ENCODE peak calls at places on chromosomes 3 and 15, in nine cellular contexts. F is hepatic stellate cell; V is cardiac muscle cell; M is NCI-H345; Z is effector memory CD4-positive, alpha-beta T cell; W is AG10803; U is lung; A is iris pigment epithelial cell; I is left cardiac atrium. P is an unnamed sample.

GRCh38 chr3:77541203-77541922 is 501.5 kb downstream of the ROBO2 start:
- DNase-seq in M (no peak), Z (no peak), V (peak; percentile 38), I (no peak), W (no peak), U (no peak), F (no peak), A (no peak), P (no peak)

GRCh38 chr3:73746610-73747009 is 121.9 kb upstream of the PDZRN3 start:
- DNase-seq in V (no peak), I (no peak), F (no peak), A (no peak), Z (no peak), U (no peak), W (no peak), M (no peak), P (no peak)

GRCh38 chr15:68816795-68817303 is 3.8 kb downstream of the ANP32A start:
- DNase-seq in A (no peak), W (no peak), F (no peak), I (no peak), V (peak; percentile 41), U (no peak), M (no peak), Z (no peak), P (no peak)

GRCh38 chr3:129419476-129419875 is 9.0 kb downstream of the EFCAB12 start:
- DNase-seq in M (no peak), U (no peak), A (no peak), Z (no peak), V (no peak), F (no peak), I (no peak), W (no peak), P (no peak)

GRCh38 chr3:132417695-132418520 is 606 bp downstream of the DNAJC13 start:
- DNase-seq in I (peak; percentile 65), V (peak; percentile 59), W (peak; percentile 46), Z (peak; percentile 1), M (peak; percentile 21), U (peak; percentile 68), F (peak; percentile 53), A (peak; percentile 82), P (peak; percentile 52)

GRCh38 chr3:127606086-127606805 is 8.0 kb downstream of the MCM2 start:
- DNase-seq in F (no peak), Z (no peak), U (no peak), V (no peak), W (no peak), I (no peak), M (no peak), A (no peak), P (no peak)

GRCh38 chr3:38306941-38307340 is 24.8 kb downstream of the SLC22A14 start:
- DNase-seq in U (no peak), W (no peak), I (no peak), V (no peak), Z (no peak), M (no peak), F (no peak), A (no peak), P (no peak)

GRCh38 chr15:71239592-71240364 is 124.5 kb downstream of the THSD4 start:
- DNase-seq in V (no peak), F (no peak), U (no peak), A (no peak), W (no peak), Z (no peak), I (no peak), M (no peak), P (no peak)

GRCh38 chr3:151923901-151924300 is 50.5 kb downstream of the SUCNR1 start:
- DNase-seq in V (no peak), I (no peak), F (peak; percentile 26), M (no peak), Z (no peak), A (peak; percentile 63), U (no peak), W (peak; percentile 59), P (no peak)

GRCh38 chr3:122178711-122179110 is 4.8 kb upstream of the CASR start:
- DNase-seq in U (no peak), F (no peak), I (no peak), M (no peak), A (no peak), W (no peak), Z (no peak), V (no peak), P (no peak)

GRCh38 chr3:190056795-190057194 is 63.9 kb downstream of the P3H2 start:
- DNase-seq in W (peak; percentile 29), V (no peak), Z (no peak), A (peak; percentile 51), U (no peak), F (no peak), M (no peak), I (no peak), P (no peak)

GRCh38 chr3:193821272-193821671 is 228.3 kb downstream of the OPA1 start:
- DNase-seq in W (no peak), U (no peak), M (no peak), F (no peak), I (no peak), V (no peak), A (no peak), Z (no peak), P (no peak)

GRCh38 chr15:97082835-97083234 is 752.3 kb downstream of the NR2F2 start:
- DNase-seq in W (no peak), Z (no peak), U (no peak), M (peak; percentile 51), F (no peak), I (no peak), V (no peak), A (no peak), P (no peak)